ENCODE peak calls at places on chromosomes 5 and 9, in five cellular contexts. F, B, I, Z and U are unnamed samples.

GRCh38 chr9:129284607-129285291 is 106.7 kb upstream of the IER5L start:
- DNase-seq in F (no peak), B (no peak), Z (no peak), I (no peak), U (no peak)

GRCh38 chr9:121073038-121073437 is 1.7 kb upstream of the CNTRL start:
- DNase-seq in Z (no peak), I (no peak), F (peak; percentile 47), B (no peak), U (no peak)

GRCh38 chr5:171367424-171368370 is 20.0 kb upstream of the NPM1 start:
- DNase-seq in B (no peak), I (no peak), F (peak; percentile 50), Z (no peak), U (peak; percentile 82)

GRCh38 chr5:147818290-147818689 is 13.2 kb downstream of the SPINK1 start:
- DNase-seq in Z (no peak), I (no peak), B (no peak), F (no peak), U (no peak)

GRCh38 chr9:131167146-131167692 is 41.8 kb downstream of the NUP214 start:
- DNase-seq in Z (no peak), I (no peak), B (no peak), F (no peak), U (no peak)

GRCh38 chr5:105789246-105789645 is 1881.5 kb downstream of the EFNA5 start:
- DNase-seq in I (no peak), F (no peak), Z (no peak), B (no peak), U (no peak)

GRCh38 chr9:37908698-37909186 is 4.8 kb upstream of the SLC25A51 start:
- DNase-seq in F (peak; percentile 42), Z (no peak), I (no peak), B (no peak), U (peak; percentile 60)

GRCh38 chr5:179143446-179143845 is 83.3 kb downstream of the ZNF354C start:
- DNase-seq in F (peak; percentile 43), I (no peak), Z (peak; percentile 45), B (peak; percentile 61), U (peak; percentile 80)

GRCh38 chr5:149930060-149930753 is 14.4 kb downstream of the PDE6A start:
- DNase-seq in B (no peak), F (no peak), Z (no peak), I (no peak), U (no peak)

GRCh38 chr5:74166064-74166463 is 474.5 kb downstream of the ENC1 start:
- DNase-seq in F (peak; percentile 37), I (no peak), B (no peak), Z (no peak), U (peak; percentile 31)

GRCh38 chr5:132090107-132090506 is 16.5 kb downstream of the CSF2 start:
- DNase-seq in F (peak; percentile 93), Z (no peak), B (no peak), I (no peak), U (peak; percentile 88)

GRCh38 chr5:98771389-98772109 is 1.9 kb upstream of the RGMB start:
- DNase-seq in F (peak; percentile 95), I (no peak), Z (peak; percentile 86), B (peak; percentile 54), U (peak; percentile 92)

GRCh38 chr5:67462150-67462549 is 265.6 kb upstream of the CD180 start:
- DNase-seq in I (no peak), Z (no peak), B (no peak), F (no peak), U (no peak)

GRCh38 chr9:127121628-127122175 is 733 bp downstream of the ANGPTL2 start:
- DNase-seq in F (peak; percentile 35), I (peak; percentile 60), B (peak; percentile 46), Z (peak; percentile 43), U (peak; percentile 56)

GRCh38 chr5:83924171-83924570 is 203.5 kb upstream of the HAPLN1 start:
- DNase-seq in Z (no peak), B (no peak), F (peak; percentile 59), I (no peak), U (peak; percentile 24)

GRCh38 chr5:142881076-142881466 is 110.9 kb downstream of the ARHGAP26 start:
- DNase-seq in F (peak; percentile 91), B (peak; percentile 53), I (no peak), Z (peak; percentile 43), U (peak; percentile 85)

GRCh38 chr5:177495243-177496060 is 2.0 kb downstream of the PDLIM7 start:
- DNase-seq in B (peak; percentile 92), Z (peak; percentile 90), I (peak; percentile 79), F (peak; percentile 88), U (peak; percentile 94)

GRCh38 chr5:167771565-167771964 is 519.9 kb upstream of the WWC1 start:
- DNase-seq in B (no peak), Z (no peak), I (no peak), F (no peak), U (no peak)
- H2BK15ac ChIP-seq in B (no peak overlapping the region), Z (no peak overlapping the region), I (no peak overlapping the region), F (no peak overlapping the region), U (no peak overlapping the region)

GRCh38 chr5:174409070-174409469 is 315.3 kb upstream of the MSX2 start:
- DNase-seq in B (no peak), I (no peak), F (no peak), Z (no peak), U (no peak)

GRCh38 chr5:174411513-174411819 is 312.9 kb upstream of the MSX2 start:
- DNase-seq in F (no peak), Z (no peak), I (no peak), B (no peak), U (no peak)

GRCh38 chr5:174412374-174412773 is 312.0 kb upstream of the MSX2 start:
- DNase-seq in F (no peak), Z (no peak), B (no peak), I (no peak), U (no peak)

GRCh38 chr5:174409971-174410370 is 314.4 kb upstream of the MSX2 start:
- DNase-seq in Z (no peak), I (no peak), B (no peak), F (no peak), U (no peak)

DNA sequence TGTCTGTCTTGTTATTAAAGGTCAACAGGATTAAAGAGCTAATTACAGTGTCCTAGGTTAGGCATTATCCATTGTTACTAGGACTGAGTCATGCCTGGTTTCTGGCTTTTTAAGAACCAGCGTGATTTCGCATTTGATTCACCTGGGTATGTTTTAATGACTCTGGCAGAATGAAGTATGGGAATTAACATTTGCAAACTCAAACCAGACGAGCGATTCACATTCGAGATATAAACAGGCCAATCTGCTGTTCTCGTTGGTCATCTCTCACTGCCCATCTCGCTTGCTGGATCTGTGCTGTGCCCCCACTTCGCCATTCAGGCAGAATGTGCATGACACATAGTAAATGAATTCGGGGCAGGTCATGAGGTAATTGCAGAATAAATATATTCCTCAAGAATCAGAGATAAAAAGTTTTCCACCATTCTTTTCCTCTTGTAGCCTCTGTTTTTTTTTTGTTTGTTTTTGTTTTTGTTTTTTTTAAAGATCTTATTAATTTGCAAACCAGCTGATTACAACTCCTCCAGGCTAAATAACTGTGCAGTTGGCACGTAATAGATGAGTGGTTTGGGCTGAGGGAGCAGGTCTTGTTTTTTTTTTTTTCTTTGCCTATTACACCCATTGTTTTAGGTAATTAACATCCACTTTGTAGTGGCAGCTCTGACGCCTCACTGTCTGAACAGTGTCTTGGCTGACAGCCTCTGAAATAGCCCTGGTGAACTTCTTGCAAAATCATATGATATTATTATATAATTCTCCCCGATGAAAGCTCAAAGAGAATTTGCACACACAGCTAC is 313.5 kb upstream of the MSX2 start:
- DNase-seq in I (no peak), F (peak; percentile 4), Z (no peak), B (no peak), U (no peak)
- H4K91ac ChIP-seq in I (no peak overlapping the region), F (no peak overlapping the region), Z (no peak overlapping the region), B (no peak overlapping the region), U (no peak overlapping the region)

GRCh38 chr5:112419596-112420110 is 576 bp upstream of the EPB41L4A start:
- DNase-seq in I (peak; percentile 78), B (peak; percentile 69), Z (peak; percentile 56), F (no peak), U (peak; percentile 34)

GRCh38 chr5:112417931-112418358 is 1.1 kb downstream of the EPB41L4A start:
- DNase-seq in Z (peak; percentile 23), I (no peak), F (no peak), B (no peak), U (peak; percentile 32)

GRCh38 chr5:112420111-112420864 is 1.2 kb upstream of the EPB41L4A start:
- DNase-seq in I (peak; percentile 90), Z (peak; percentile 77), B (peak; percentile 87), F (peak; percentile 5), U (peak; percentile 69)

GRCh38 chr5:112418412-112419049 is 546 bp downstream of the EPB41L4A start:
- DNase-seq in F (no peak), B (peak; percentile 42), I (no peak), Z (peak; percentile 15), U (peak; percentile 21)

GRCh38 chr5:112419050-112419595 is at the start of gene EPB41L4A:
- DNase-seq in F (no peak), Z (peak; percentile 40), I (peak; percentile 81), B (no peak), U (peak; percentile 36)
- H4K8ac ChIP-seq in F (no peak within 1 kb of the TSS), Z (no peak within 1 kb of the TSS), I (peak within 1 kb of the TSS; percentile 35), B (no peak within 1 kb of the TSS), U (no peak within 1 kb of the TSS)

GRCh38 chr9:503331-503730 is 288.7 kb downstream of the DOCK8 start:
- DNase-seq in Z (no peak), B (peak; percentile 25), I (no peak), F (no peak), U (no peak)

GRCh38 chr9:504921-505821 is 290.5 kb downstream of the DOCK8 start:
- DNase-seq in I (peak; percentile 62), F (no peak), B (peak; percentile 41), Z (peak; percentile 14), U (no peak)

DNA sequence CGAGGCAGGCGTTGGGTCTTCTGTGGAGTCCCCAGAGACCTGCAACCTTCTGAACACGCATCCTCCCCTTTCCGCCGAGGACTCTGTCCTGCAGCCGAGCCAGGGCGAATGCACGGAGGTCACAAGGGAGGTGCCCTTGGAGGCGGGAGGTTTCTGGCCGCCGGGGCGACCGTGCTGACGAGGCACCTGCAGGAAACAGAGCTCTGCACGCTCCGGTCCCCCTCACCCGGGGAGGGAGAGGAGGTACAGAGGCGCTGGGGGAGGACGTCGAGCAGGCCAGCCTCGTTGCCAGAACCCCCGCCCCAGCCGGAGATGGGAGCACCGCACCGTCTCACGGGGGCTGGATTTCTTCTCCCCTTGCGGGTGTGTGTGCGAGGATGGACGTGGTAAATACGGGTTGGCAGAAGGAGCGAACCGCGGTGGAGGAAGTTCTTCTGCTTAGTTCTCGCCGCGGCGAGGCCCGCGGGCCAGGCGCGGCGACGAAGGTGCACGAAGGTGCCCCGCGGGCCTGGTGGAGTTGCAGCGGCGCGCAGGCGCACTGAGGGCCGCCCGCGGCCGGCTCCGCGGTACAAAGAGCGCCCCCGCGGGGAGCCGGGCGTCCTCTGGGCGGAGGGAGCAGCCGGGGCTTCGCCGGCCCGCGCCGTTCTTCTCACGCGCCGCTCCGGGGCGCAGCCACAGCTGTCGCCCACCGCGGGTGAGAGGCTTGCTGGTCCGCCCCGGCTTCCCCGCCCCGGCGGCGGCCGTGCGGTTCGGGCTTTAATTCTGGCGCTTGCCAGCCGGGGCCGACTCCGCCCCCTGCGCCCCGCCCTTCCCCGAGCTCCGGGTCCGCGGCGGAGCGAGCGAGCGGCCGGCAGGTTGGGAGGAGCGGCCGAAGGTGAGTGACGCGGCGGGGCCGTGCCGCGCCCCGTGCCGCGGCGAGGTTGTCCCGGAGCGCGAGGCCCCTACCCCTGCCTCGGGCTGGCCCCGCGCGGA is 289.5 kb downstream of the DOCK8 start:
- DNase-seq in Z (peak; percentile 81), F (peak; percentile 24), B (peak; percentile 80), I (peak; percentile 83), U (peak; percentile 30)
- H2BK15ac ChIP-seq in Z (peak within 1 kb of the TSS; percentile 96), F (no peak within 1 kb of the TSS), B (no peak within 1 kb of the TSS), I (peak within 1 kb of the TSS; percentile 95), U (no peak within 1 kb of the TSS)